ENCODE peak calls at places on chromosomes 2 and 18, in ten cellular contexts. T is upper lobe of left lung, C is A549, K is stomach, U is K562, W is SK-N-SH, P is sigmoid colon, Q is suprapubic skin, R is tibial nerve, I is HepG2. N is an unnamed sample.

GRCh38 chr2:60500861-60501260 is 52.6 kb downstream of the BCL11A start:
- DNase-seq in Q (no peak), U (no peak), W (no peak), R (no peak), I (no peak), C (no peak), T (no peak), P (no peak), K (no peak), N (no peak)

GRCh38 chr18:63924551-63924950 is 16.8 kb downstream of the SERPINB10 start:
- DNase-seq in Q (no peak), T (no peak), P (no peak), W (no peak), R (no peak), K (no peak), U (no peak), I (no peak), C (no peak), N (no peak)

GRCh38 chr18:8400193-8400752 is 209.0 kb upstream of the RAB12 start:
- DNase-seq in U (no peak), K (no peak), W (no peak), T (no peak), C (no peak), R (no peak), Q (no peak), I (no peak), P (no peak), N (no peak)

GRCh38 chr2:100264651-100265050 is 57.6 kb downstream of the LONRF2 start:
- DNase-seq in P (no peak), U (no peak), I (no peak), K (no peak), C (no peak), W (no peak), Q (no peak), T (no peak), R (no peak), N (no peak)

GRCh38 chr2:39059366-39059952 is 61.4 kb downstream of the SOS1 start:
- DNase-seq in T (no peak), K (no peak), Q (no peak), R (no peak), I (peak; percentile 62), P (no peak), C (peak; percentile 12), W (peak; percentile 48), U (peak; percentile 13), N (no peak)

GRCh38 chr2:64637000-64637628 is 16.6 kb downstream of the SERTAD2 start:
- DNase-seq in C (no peak), I (no peak), P (no peak), U (no peak), K (no peak), T (no peak), Q (no peak), W (no peak), R (no peak), N (no peak)

GRCh38 chr2:31523871-31524492 is 56.8 kb downstream of the SRD5A2 start:
- DNase-seq in C (peak; percentile 33), K (peak; percentile 55), U (peak; percentile 47), P (no peak), Q (no peak), T (peak; percentile 25), R (peak; percentile 68), I (peak; percentile 56), W (peak; percentile 44), N (no peak)

GRCh38 chr2:226475650-226476049 is 324.0 kb downstream of the IRS1 start:
- DNase-seq in T (no peak), I (no peak), K (no peak), W (no peak), R (no peak), U (no peak), Q (no peak), C (peak; percentile 6), P (no peak), N (no peak)

GRCh38 chr2:105857076-105857740 is 112.5 kb downstream of the NCK2 start:
- DNase-seq in Q (no peak), U (no peak), T (no peak), R (no peak), I (no peak), K (no peak), C (no peak), P (no peak), W (no peak), N (no peak)

GRCh38 chr2:198321522-198322088 is 517.2 kb downstream of the PLCL1 start:
- DNase-seq in W (no peak), T (no peak), I (no peak), P (no peak), U (no peak), Q (no peak), K (no peak), R (no peak), C (no peak), N (no peak)

GRCh38 chr2:231052494-231053451 is 3.9 kb upstream of the PSMD1 start:
- DNase-seq in Q (peak; percentile 84), U (peak; percentile 68), I (peak; percentile 84), K (peak; percentile 89), W (peak; percentile 90), P (peak; percentile 89), R (peak; percentile 66), T (peak; percentile 86), C (peak; percentile 66), N (peak; percentile 76)

GRCh38 chr2:227804970-227805369 is 8.7 kb upstream of the CCL20 start:
- DNase-seq in P (no peak), W (no peak), K (no peak), I (no peak), C (no peak), U (no peak), Q (no peak), T (no peak), R (no peak), N (no peak)

GRCh38 chr18:49319590-49319989 is 140.9 kb downstream of the DYM start:
- DNase-seq in P (no peak), I (no peak), U (no peak), T (no peak), C (no peak), K (no peak), R (no peak), W (no peak), Q (no peak), N (no peak)

GRCh38 chr18:53991805-53992204 is 232.7 kb downstream of the MBD2 start:
- DNase-seq in T (no peak), R (no peak), W (no peak), P (no peak), C (no peak), I (no peak), K (no peak), U (no peak), Q (no peak), N (no peak)

GRCh38 chr2:54598347-54599325 is 124.8 kb upstream of the EML6 start:
- DNase-seq in P (peak; percentile 76), T (no peak), W (no peak), K (no peak), R (no peak), I (no peak), U (no peak), C (no peak), Q (no peak), N (no peak)
- H3K4me3 ChIP-seq in P (no peak overlapping the region), T (no peak overlapping the region), W (no peak overlapping the region), K (no peak overlapping the region), R (no peak overlapping the region), I (no peak overlapping the region), U (no peak overlapping the region), C (no peak overlapping the region), Q (no peak overlapping the region), N (no peak overlapping the region)

DNA sequence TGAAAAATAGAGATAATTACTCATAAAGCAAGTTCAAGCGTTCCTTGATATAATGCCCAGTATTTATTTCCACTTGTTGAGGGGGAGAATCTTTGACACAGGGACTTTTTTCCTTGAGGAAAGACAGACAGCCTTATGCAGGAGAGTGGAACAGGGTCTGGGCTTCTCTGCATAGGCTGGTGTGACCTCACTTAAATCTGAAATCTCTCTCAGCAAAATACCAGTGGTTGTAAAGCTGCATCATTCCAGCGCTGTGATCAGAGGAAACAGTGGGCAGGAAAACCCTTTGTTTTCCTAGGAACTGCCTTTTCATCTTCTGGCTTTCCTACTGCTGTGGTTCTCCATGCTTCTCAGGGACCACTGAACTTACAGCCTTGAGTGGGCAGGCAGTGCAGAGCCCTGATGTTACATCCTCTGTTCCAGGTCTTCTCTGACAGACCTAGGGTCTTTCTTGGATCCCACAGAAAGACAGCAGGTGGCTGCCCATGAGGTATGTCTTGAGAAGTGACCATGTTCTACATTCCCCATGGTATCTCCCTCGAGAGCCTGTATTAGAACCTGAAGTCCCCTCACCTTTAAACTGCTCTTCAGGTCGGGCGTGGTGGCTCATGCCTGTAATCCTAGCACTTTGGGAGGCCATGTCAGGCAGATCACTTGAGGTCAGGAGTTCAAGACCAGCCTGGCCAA is 17.6 kb upstream of the MAP4K4 start:
- DNase-seq in R (no peak), W (no peak), C (no peak), P (no peak), K (no peak), Q (no peak), I (no peak), U (no peak), T (no peak), N (no peak)
- TF ChIP-seq EP300 in R (no peak), W (no peak), C (no peak), P (no peak), K (no peak), Q (no peak), I (no peak), U (no peak), T (no peak), N (no peak)

DNA sequence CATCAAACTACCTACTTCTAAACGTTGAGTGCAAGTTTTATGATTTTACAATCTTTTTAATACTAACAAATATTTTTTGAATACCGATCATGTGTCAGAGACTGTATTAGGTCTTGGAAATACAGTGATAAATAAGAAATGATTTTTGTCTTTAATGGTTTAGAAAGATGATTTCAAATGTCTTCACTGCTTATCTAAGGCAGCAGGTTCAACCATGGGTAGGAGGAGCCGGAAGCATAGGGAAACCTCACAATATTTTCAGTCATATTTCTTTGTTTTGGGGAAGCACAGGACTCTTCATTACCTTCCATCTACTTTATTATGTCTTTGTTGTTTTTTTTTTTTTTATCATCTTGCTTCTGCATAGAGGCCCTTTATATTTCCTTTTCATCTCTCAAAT is 165.2 kb upstream of the EPC2 start:
- DNase-seq in R (no peak), P (no peak), I (no peak), U (no peak), K (no peak), T (no peak), W (no peak), Q (no peak), C (no peak), N (no peak)
- H3K4me3 ChIP-seq in R (no peak overlapping the region), P (no peak overlapping the region), I (no peak overlapping the region), U (no peak overlapping the region), K (no peak overlapping the region), T (no peak overlapping the region), W (no peak overlapping the region), Q (no peak overlapping the region), C (no peak overlapping the region), N (no peak overlapping the region)

DNA sequence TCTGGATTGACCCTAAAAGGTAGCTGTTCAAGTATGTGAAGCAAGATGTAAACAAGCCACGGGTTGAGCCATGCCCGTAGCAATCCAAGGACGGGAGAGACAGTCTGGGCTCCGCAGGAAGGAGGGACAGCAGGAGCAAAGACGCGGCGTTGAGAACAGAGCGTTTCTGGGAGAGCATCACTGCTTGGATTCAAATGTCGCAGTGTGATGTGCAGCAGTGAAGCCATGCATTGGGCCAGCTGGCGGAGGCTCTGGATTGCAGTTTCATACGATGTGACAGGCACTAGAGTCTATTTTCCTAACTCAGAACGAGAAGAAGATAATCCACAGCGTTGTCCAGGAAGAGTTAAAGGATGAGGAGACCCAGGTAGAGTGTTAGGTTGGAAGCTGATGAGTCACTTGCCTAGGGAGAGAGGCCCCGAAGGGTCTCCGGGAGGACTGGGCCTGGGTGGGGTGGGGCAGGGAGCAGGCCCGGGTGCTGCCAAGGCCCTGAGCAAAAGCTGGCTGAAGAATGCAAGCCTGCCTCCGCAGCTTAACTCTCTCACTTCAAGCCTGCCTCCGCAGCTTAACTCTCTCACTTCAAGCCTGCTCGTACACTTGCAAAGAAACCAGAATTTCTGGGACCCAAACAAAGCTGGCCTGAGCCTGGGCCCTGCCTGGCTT is 17.7 kb upstream of the SEMA4C start:
- DNase-seq in I (no peak), R (no peak), Q (no peak), C (no peak), W (no peak), P (peak; percentile 90), T (no peak), K (no peak), U (no peak), N (peak; percentile 58)
- TF ChIP-seq EP300 in I (no peak), R (no peak), Q (no peak), C (no peak), W (no peak), P (no peak), T (no peak), K (no peak), U (no peak), N (no peak)

N was measured in ovary.